ENCODE peak calls at places on chromosomes 1 and 21, in five cellular contexts. Y is neural progenitor cell, L is IMR-90, T is MM.1S, B is SJSA1. Z is an unnamed sample.
A peak's percentile ranks its signal among the peaks of the same experiment; 100 is the strongest.

GRCh38 chr1:199310701-199311100 is 671.9 kb downstream of the PTPRC start:
- DNase-seq in L (no peak), B (no peak), Y (no peak), T (no peak), Z (peak; percentile 59)

GRCh38 chr1:43405219-43405875 is 15.6 kb downstream of the SZT2 start:
- DNase-seq in B (no peak), L (peak; percentile 58), T (no peak), Y (no peak), Z (no peak)

GRCh38 chr1:57423135-57424131 is at the start of gene DAB1:
- DNase-seq in L (peak; percentile 11), T (peak; percentile 13), B (peak; percentile 11), Y (peak; percentile 76), Z (peak; percentile 46)

GRCh38 chr1:115300087-115300856 is 37.8 kb downstream of the NGF start:
- DNase-seq in B (peak; percentile 70), L (peak; percentile 32), T (no peak), Y (no peak), Z (no peak)

GRCh38 chr1:215277537-215277936 is 195.0 kb downstream of the KCNK2 start:
- DNase-seq in L (peak; percentile 64), Y (no peak), T (no peak), B (no peak), Z (no peak)

GRCh38 chr21:45983981-45984551 is 2.5 kb downstream of the COL6A1 start:
- DNase-seq in T (no peak), B (no peak), L (no peak), Y (no peak), Z (no peak)

GRCh38 chr1:228077565-228078330 is 4.8 kb upstream of the ARF1 start:
- DNase-seq in Y (no peak), T (no peak), L (no peak), B (no peak), Z (no peak)

GRCh38 chr1:9715536-9716226 is 64.2 kb downstream of the PIK3CD start:
- DNase-seq in Y (no peak), T (no peak), L (no peak), B (no peak), Z (no peak)

GRCh38 chr1:198417041-198417440 is 123.4 kb downstream of the ATP6V1G3 start:
- DNase-seq in B (no peak), Y (no peak), L (peak; percentile 16), T (no peak), Z (no peak)

GRCh38 chr1:171357179-171357578 is 43.2 kb downstream of the FMO4 start:
- DNase-seq in Y (no peak), B (no peak), L (no peak), T (no peak), Z (no peak)

GRCh38 chr1:224276768-224277487 is 53.0 kb downstream of the NVL start:
- DNase-seq in Y (no peak), L (no peak), B (no peak), T (no peak), Z (no peak)

GRCh38 chr1:157969693-157970485 is 23.6 kb upstream of the KIRREL1 start:
- DNase-seq in Y (peak; percentile 72), B (peak; percentile 46), T (peak; percentile 55), L (peak; percentile 88), Z (peak; percentile 78)

GRCh38 chr1:156368889-156369684 is at the start of gene RHBG:
- DNase-seq in B (no peak), T (peak; percentile 71), L (peak; percentile 2), Y (peak; percentile 78), Z (peak; percentile 64)

GRCh38 chr1:156627313-156627880 is 8.2 kb downstream of the HAPLN2 start:
- DNase-seq in Y (peak; percentile 64), B (peak; percentile 37), L (peak; percentile 47), T (peak; percentile 78), Z (no peak)

GRCh38 chr1:97906567-97907228 is 14.1 kb downstream of the DPYD start:
- DNase-seq in B (peak; percentile 74), Y (no peak), L (peak; percentile 90), T (no peak), Z (no peak)

GRCh38 chr1:15016001-15016400 is 137.5 kb upstream of the TMEM51 start:
- DNase-seq in L (no peak), Y (no peak), T (no peak), B (no peak), Z (no peak)

GRCh38 chr1:220761688-220762427 is 13.7 kb downstream of the MTARC2 start:
- DNase-seq in T (no peak), B (no peak), Y (no peak), L (no peak), Z (no peak)

GRCh38 chr1:51575406-51576084 is 41.3 kb upstream of the OSBPL9 start:
- DNase-seq in L (peak; percentile 53), B (peak; percentile 85), Y (no peak), T (no peak), Z (no peak)

GRCh38 chr1:170819781-170820180 is 115.6 kb upstream of the MROH9 start:
- DNase-seq in L (no peak), B (no peak), Y (no peak), T (no peak), Z (no peak)

GRCh38 chr1:47537268-47537667 is 99.4 kb downstream of the FOXD2 start:
- DNase-seq in L (no peak), B (no peak), T (no peak), Y (no peak), Z (no peak)

GRCh38 chr1:31228986-31229385 is 10.7 kb downstream of the NKAIN1 start:
- DNase-seq in B (no peak), T (no peak), Y (no peak), L (no peak), Z (no peak)

DNA sequence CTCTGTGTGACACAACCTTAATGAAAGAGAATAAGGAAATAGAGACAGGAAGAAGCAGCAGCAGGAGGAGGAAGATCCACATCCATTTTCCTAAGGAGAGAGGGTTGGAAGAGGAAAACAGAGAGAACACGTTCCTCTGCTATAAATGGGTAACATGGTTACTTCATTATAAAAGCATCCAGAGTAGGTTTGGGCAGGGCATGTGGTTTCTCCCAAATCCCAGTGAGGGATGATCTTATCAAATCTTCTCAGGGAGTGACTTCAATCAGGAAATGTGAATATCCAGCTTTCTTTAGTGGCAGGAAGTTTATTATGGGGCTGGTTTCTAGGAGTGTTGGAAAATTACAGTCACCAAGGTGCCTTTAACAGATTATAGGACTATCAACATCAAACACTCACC is 11.1 kb downstream of the CYP2J2 start:
- DNase-seq in Y (no peak), B (no peak), L (no peak), T (no peak), Z (no peak)
- H3K4me3 ChIP-seq in Y (no peak overlapping the region), B (no peak overlapping the region), L (no peak overlapping the region), T (no peak overlapping the region), Z (no peak overlapping the region)

GRCh38 chr1:218488531-218488930 is 143.4 kb downstream of the TGFB2 start:
- DNase-seq in T (no peak), Y (no peak), B (peak; percentile 78), L (no peak), Z (no peak)
- H3K4me3 ChIP-seq in T (no peak overlapping the region), Y (no peak overlapping the region), B (no peak overlapping the region), L (no peak overlapping the region), Z (no peak overlapping the region)

GRCh38 chr1:180160362-180160761 is 5.7 kb downstream of the QSOX1 start:
- DNase-seq in Y (no peak), B (no peak), L (no peak), T (no peak), Z (no peak)
- H3K4me3 ChIP-seq in Y (no peak overlapping the region), B (no peak overlapping the region), L (no peak overlapping the region), T (no peak overlapping the region), Z (no peak overlapping the region)

GRCh38 chr1:185479781-185480180 is 162.7 kb upstream of the IVNS1ABP start:
- DNase-seq in Y (peak; percentile 59), B (no peak), L (no peak), T (no peak), Z (no peak)
- H3K4me3 ChIP-seq in Y (no peak overlapping the region), B (no peak overlapping the region), L (no peak overlapping the region), T (no peak overlapping the region), Z (no peak overlapping the region)

GRCh38 chr1:235974616-235975015 is 90.3 kb downstream of the NID1 start:
- DNase-seq in T (no peak), Y (no peak), L (peak; percentile 31), B (no peak), Z (no peak)

GRCh38 chr1:235980976-235981375 is 83.9 kb downstream of the NID1 start:
- DNase-seq in L (no peak), B (no peak), Y (no peak), T (no peak), Z (no peak)

GRCh38 chr1:235984041-235984820 is 80.7 kb downstream of the NID1 start:
- DNase-seq in B (no peak), T (no peak), Y (no peak), L (peak; percentile 90), Z (no peak)

GRCh38 chr1:235979716-235980338 is 85.1 kb downstream of the NID1 start:
- DNase-seq in L (no peak), T (no peak), Y (peak; percentile 34), B (no peak), Z (no peak)
- H3K4me3 ChIP-seq in L (no peak overlapping the region), T (no peak overlapping the region), Y (no peak overlapping the region), B (no peak overlapping the region), Z (no peak overlapping the region)

DNA sequence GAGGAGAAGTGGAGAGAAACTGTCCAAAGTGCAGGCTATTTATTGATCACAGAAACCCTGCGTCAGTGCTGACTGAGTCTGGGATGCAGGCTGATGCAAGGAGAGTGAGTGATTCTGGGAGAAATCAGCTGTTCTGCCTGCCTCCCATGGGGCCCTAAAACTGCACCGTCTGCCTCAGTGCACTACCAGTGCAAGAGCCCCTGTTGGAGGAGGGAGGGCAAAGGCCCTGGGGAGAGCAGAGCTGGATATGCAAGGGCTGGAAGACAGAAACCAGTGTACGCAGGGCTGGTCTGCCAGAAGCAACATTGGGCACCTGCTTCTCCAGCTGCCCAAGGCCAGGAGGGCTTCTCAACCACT is 42.5 kb downstream of the C1orf198 start:
- DNase-seq in B (no peak), Y (no peak), L (no peak), T (no peak), Z (no peak)
- H3K4me3 ChIP-seq in B (no peak overlapping the region), Y (no peak overlapping the region), L (no peak overlapping the region), T (no peak overlapping the region), Z (no peak overlapping the region)

DNA sequence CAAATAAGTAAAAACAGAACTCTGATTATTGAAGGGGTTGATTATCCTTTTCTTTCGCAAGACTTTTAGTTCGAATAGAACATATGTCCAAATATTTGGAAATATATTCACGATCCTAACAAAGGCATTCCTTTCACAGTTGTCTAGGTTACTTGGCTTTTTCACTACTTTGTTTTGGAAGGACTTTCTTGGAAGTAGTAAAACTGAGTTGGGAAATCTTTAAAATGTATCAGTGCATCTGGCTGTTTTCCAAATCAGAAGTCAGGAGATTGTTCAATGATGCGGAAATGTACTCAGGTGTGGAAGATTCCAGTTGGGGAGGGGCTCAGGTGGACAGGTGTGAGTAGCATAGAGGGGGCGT is 67.1 kb downstream of the SH3BGR start:
- DNase-seq in B (no peak), T (no peak), Y (no peak), L (no peak), Z (no peak)
- H3K4me3 ChIP-seq in B (no peak overlapping the region), T (no peak overlapping the region), Y (no peak overlapping the region), L (no peak overlapping the region), Z (no peak overlapping the region)

GRCh38 chr1:21668232-21669032 is 725 bp downstream of the RAP1GAP start:
- DNase-seq in Y (peak; percentile 44), B (no peak), L (no peak), T (no peak), Z (no peak)

GRCh38 chr1:21667348-21668231 is 1.6 kb downstream of the RAP1GAP start:
- DNase-seq in L (no peak), B (no peak), T (no peak), Y (no peak), Z (no peak)

GRCh38 chr1:21670059-21670881 is 1.1 kb upstream of the RAP1GAP start:
- DNase-seq in Y (no peak), L (no peak), B (no peak), T (no peak), Z (no peak)

GRCh38 chr1:21669287-21670058 is at the start of gene RAP1GAP:
- DNase-seq in B (no peak), L (no peak), T (no peak), Y (peak; percentile 79), Z (no peak)

GRCh38 chr1:21669033-21669286 is 197 bp downstream of the RAP1GAP start:
- DNase-seq in Y (peak; percentile 18), T (no peak), B (no peak), L (no peak), Z (no peak)
- H3K4me3 ChIP-seq in Y (peak overlapping the region; percentile 64), T (no peak overlapping the region), B (no peak overlapping the region), L (peak overlapping the region; percentile 22), Z (peak overlapping the region; percentile 58)

Z was measured in NT2/D1.